ENCODE peak calls at places on chromosomes 2 and 18, in eight cellular contexts. Z, J, I, G, L, H, X and P are unnamed samples.

GRCh38 chr2:96404446-96405373 is 69.1 kb downstream of the NCAPH start:
- DNase-seq in X (no peak), J (no peak), I (no peak), G (no peak), Z (no peak), H (no peak), L (no peak), P (no peak)

GRCh38 chr2:95305341-95306058 is 8.4 kb downstream of the KCNIP3 start:
- DNase-seq in G (no peak), L (no peak), J (no peak), X (no peak), I (no peak), H (no peak), Z (no peak), P (no peak)

GRCh38 chr18:43570593-43570992 is 293.3 kb upstream of the SYT4 start:
- DNase-seq in J (no peak), L (no peak), I (no peak), G (no peak), Z (no peak), H (no peak), X (no peak), P (no peak)

GRCh38 chr18:56221195-56222065 is 417.0 kb downstream of the TXNL1 start:
- DNase-seq in J (no peak), L (no peak), G (no peak), I (no peak), X (no peak), Z (no peak), H (no peak), P (no peak)

GRCh38 chr18:58095251-58095650 is 51.2 kb downstream of the NEDD4L start:
- DNase-seq in J (no peak), Z (no peak), L (no peak), H (no peak), X (peak; percentile 59), G (no peak), I (no peak), P (no peak)

GRCh38 chr2:98773907-98774306 is 43.0 kb upstream of the MGAT4A start:
- DNase-seq in G (no peak), H (no peak), X (no peak), I (no peak), L (no peak), J (no peak), Z (no peak), P (no peak)

GRCh38 chr18:76130845-76131244 is 364.2 kb downstream of the ZNF516 start:
- DNase-seq in H (no peak), I (no peak), L (no peak), G (no peak), X (no peak), Z (no peak), J (no peak), P (no peak)

GRCh38 chr2:191797937-191798873 is 48.7 kb downstream of the CAVIN2 start:
- DNase-seq in L (no peak), I (no peak), X (no peak), Z (no peak), G (no peak), J (no peak), H (no peak), P (no peak)

GRCh38 chr18:49638891-49639557 is 77.2 kb downstream of the LIPG start:
- DNase-seq in X (no peak), L (no peak), G (no peak), H (no peak), I (peak; percentile 22), Z (no peak), J (no peak), P (no peak)

GRCh38 chr18:60020107-60020925 is 120.5 kb downstream of the PMAIP1 start:
- DNase-seq in L (no peak), H (no peak), G (no peak), Z (no peak), I (no peak), X (peak; percentile 1), J (no peak), P (no peak)

GRCh38 chr2:43269706-43270105 is 43.3 kb upstream of the ZFP36L2 start:
- DNase-seq in G (no peak), L (no peak), X (no peak), I (no peak), Z (no peak), H (no peak), J (no peak), P (no peak)

GRCh38 chr18:44592639-44593038 is 88.0 kb upstream of the SETBP1 start:
- DNase-seq in I (no peak), L (no peak), X (no peak), H (no peak), G (no peak), Z (no peak), J (no peak), P (no peak)

GRCh38 chr2:198657520-198658121 is 800.1 kb downstream of the SATB2 start:
- DNase-seq in J (no peak), G (no peak), H (no peak), L (no peak), Z (no peak), X (peak; percentile 63), I (no peak), P (no peak)

GRCh38 chr2:39568561-39569006 is 97.1 kb upstream of the TMEM178A start:
- DNase-seq in I (no peak), L (no peak), Z (no peak), G (no peak), X (no peak), J (no peak), H (no peak), P (no peak)

GRCh38 chr2:134648547-134648946 is 70.3 kb downstream of the TMEM163 start:
- DNase-seq in L (no peak), H (no peak), J (no peak), X (no peak), I (no peak), G (no peak), Z (no peak), P (no peak)

GRCh38 chr2:30031184-30031583 is 109.8 kb upstream of the ALK start:
- DNase-seq in Z (no peak), L (no peak), H (no peak), J (no peak), G (no peak), I (no peak), X (peak; percentile 52), P (no peak)

GRCh38 chr2:32064021-32064678 is 794 bp downstream of the SPAST start:
- DNase-seq in X (no peak), Z (no peak), L (peak; percentile 10), H (no peak), J (peak; percentile 31), I (peak; percentile 31), G (no peak), P (no peak)

GRCh38 chr18:5527603-5528002 is 16.2 kb downstream of the EPB41L3 start:
- DNase-seq in I (no peak), Z (no peak), J (no peak), G (no peak), H (no peak), L (no peak), X (no peak), P (no peak)

GRCh38 chr2:9647884-9648283 is 17.1 kb upstream of the YWHAQ start:
- DNase-seq in L (no peak), Z (no peak), X (no peak), I (no peak), J (no peak), G (no peak), H (no peak), P (no peak)

GRCh38 chr2:241154915-241155314 is 4.6 kb downstream of the PPP1R7 start:
- DNase-seq in I (no peak), J (no peak), X (no peak), Z (no peak), G (no peak), H (peak; percentile 20), L (no peak), P (no peak)

GRCh38 chr18:45295388-45295787 is 319.9 kb upstream of the SLC14A2 start:
- DNase-seq in G (no peak), J (no peak), H (no peak), L (no peak), X (no peak), I (no peak), Z (no peak), P (no peak)

GRCh38 chr2:70094978-70095832 is 7.9 kb downstream of the PCBP1 start:
- DNase-seq in H (no peak), G (peak; percentile 37), L (peak; percentile 76), J (peak; percentile 68), I (no peak), Z (no peak), X (no peak), P (no peak)

GRCh38 chr2:173828189-173829157 is 136.7 kb downstream of the SP3 start:
- DNase-seq in H (no peak), X (no peak), G (no peak), I (no peak), Z (no peak), J (no peak), L (no peak), P (no peak)

GRCh38 chr18:11871501-11871900 is 20.3 kb downstream of the CHMP1B start:
- DNase-seq in X (no peak), H (no peak), J (peak; percentile 43), L (no peak), Z (no peak), I (no peak), G (no peak), P (no peak)

GRCh38 chr18:58473071-58473470 is 155.8 kb downstream of the ALPK2 start:
- DNase-seq in H (no peak), J (no peak), L (no peak), Z (no peak), I (no peak), G (no peak), X (no peak), P (no peak)

GRCh38 chr2:181536730-181537129 is 79.5 kb downstream of the ITGA4 start:
- DNase-seq in X (no peak), Z (no peak), G (no peak), H (no peak), I (no peak), J (no peak), L (no peak), P (no peak)

GRCh38 chr2:238259085-238260020 is 19.5 kb upstream of the HES6 start:
- DNase-seq in G (no peak), H (no peak), J (no peak), X (no peak), L (no peak), I (no peak), Z (no peak), P (peak; percentile 59)

GRCh38 chr18:51196811-51197660 is 445 bp downstream of the MEX3C start:
- DNase-seq in J (peak; percentile 53), I (peak; percentile 15), H (peak; percentile 38), X (peak; percentile 62), L (no peak), G (peak; percentile 26), Z (peak; percentile 40), P (peak; percentile 29)

GRCh38 chr2:208266641-208267335 is 733 bp downstream of the PIKFYVE start:
- DNase-seq in H (no peak), Z (no peak), L (no peak), G (no peak), J (no peak), I (no peak), X (no peak), P (no peak)

GRCh38 chr2:22037274-22037673 is 913.5 kb downstream of the TDRD15 start:
- DNase-seq in J (no peak), I (no peak), Z (no peak), G (no peak), H (no peak), L (no peak), X (no peak), P (no peak)